ENCODE peak calls at places on chromosomes 4 and X, in nine cellular contexts. Q, I, V, N, F, X, C, E and P are unnamed samples. For H3K36me3, the result is how much of the 10 kb centered on the place peaks cover.

GRCh38 chrX:24027985-24028384 is 999 bp upstream of the KLHL15 start:
- DNase-seq in F (no peak), V (no peak), C (no peak), X (no peak), Q (no peak), I (no peak), N (no peak), E (no peak), P (no peak)

GRCh38 chr4:8304827-8305695 is 35.5 kb downstream of the HTRA3 start:
- DNase-seq in E (peak), F (no peak), X (peak), C (no peak), I (no peak), N (no peak), V (peak), Q (no peak), P (no peak)

GRCh38 chr4:43843501-43843900 is 605.1 kb downstream of the KCTD8 start:
- DNase-seq in I (no peak), X (no peak), V (no peak), N (no peak), F (no peak), C (no peak), Q (no peak), E (no peak), P (no peak)

GRCh38 chr4:2936773-2937145 is 26.4 kb downstream of the NOP14 start:
- DNase-seq in V (peak), C (no peak), E (peak), I (peak), F (peak), N (peak), X (peak), Q (no peak), P (no peak)

GRCh38 chrX:675896-676295 is 45.3 kb downstream of the SHOX start:
- DNase-seq in V (no peak), Q (no peak), I (no peak), C (no peak), N (no peak), X (no peak), E (no peak), F (no peak), P (no peak)

GRCh38 chrX:116272881-116273280 is 102.3 kb downstream of the AGTR2 start:
- DNase-seq in I (no peak), V (no peak), N (no peak), X (no peak), E (no peak), C (no peak), Q (no peak), F (no peak), P (no peak)

GRCh38 chrX:153491351-153492152 is 3.2 kb upstream of the BGN start:
- DNase-seq in I (no peak), V (no peak), F (no peak), X (no peak), Q (no peak), E (no peak), N (no peak), C (no peak), P (no peak)

GRCh38 chr4:38898245-38898644 is 30.6 kb downstream of the FAM114A1 start:
- DNase-seq in V (no peak), F (no peak), X (no peak), C (no peak), I (no peak), Q (no peak), E (no peak), N (no peak), P (no peak)

GRCh38 chrX:3712870-3713224 is 602 bp downstream of the PRKX start:
- DNase-seq in F (no peak), I (peak), C (no peak), Q (no peak), V (peak), N (no peak), E (no peak), X (peak), P (no peak)

GRCh38 chrX:104913348-104913747 is 307.1 kb downstream of the TEX13A start:
- DNase-seq in N (no peak), C (no peak), Q (no peak), V (no peak), X (no peak), I (no peak), E (no peak), F (no peak), P (no peak)

GRCh38 chr4:19689511-19689910 is 562.2 kb upstream of the SLIT2 start:
- DNase-seq in F (no peak), X (no peak), V (no peak), I (no peak), Q (no peak), N (no peak), C (no peak), E (no peak), P (no peak)

GRCh38 chr4:31791666-31792065 is 1071.5 kb downstream of the PCDH7 start:
- DNase-seq in N (no peak), Q (no peak), V (no peak), E (no peak), I (no peak), X (no peak), C (no peak), F (no peak), P (no peak)

GRCh38 chr4:54723786-54724185 is 66.0 kb downstream of the KIT start:
- DNase-seq in X (no peak), N (no peak), E (no peak), I (no peak), Q (no peak), F (no peak), C (no peak), V (no peak), P (no peak)

GRCh38 chr4:40241026-40241425 is 44.2 kb downstream of the RHOH start:
- DNase-seq in V (peak), N (no peak), F (no peak), C (no peak), X (no peak), I (no peak), E (no peak), Q (no peak), P (no peak)

GRCh38 chr4:56618734-56619133 is 62.4 kb downstream of the HOPX start:
- DNase-seq in C (no peak), F (no peak), V (no peak), E (no peak), I (no peak), Q (no peak), N (no peak), X (no peak), P (no peak)

GRCh38 chrX:109818921-109819320 is 85.9 kb upstream of the ACSL4 start:
- DNase-seq in E (no peak), C (no peak), V (no peak), X (no peak), Q (no peak), F (no peak), N (no peak), I (no peak), P (no peak)

GRCh38 chr4:138181288-138181687 is 60.9 kb downstream of the SLC7A11 start:
- DNase-seq in Q (no peak), V (no peak), F (peak), E (no peak), N (no peak), C (no peak), X (no peak), I (no peak), P (no peak)

GRCh38 chr4:138177278-138177968 is 64.7 kb downstream of the SLC7A11 start:
- DNase-seq in V (no peak), F (no peak), E (no peak), I (no peak), C (no peak), N (no peak), X (no peak), Q (no peak), P (no peak)

GRCh38 chr4:138178566-138178965 is 63.6 kb downstream of the SLC7A11 start:
- DNase-seq in V (no peak), E (no peak), Q (no peak), I (no peak), N (no peak), X (no peak), F (no peak), C (no peak), P (no peak)

GRCh38 chr4:138175337-138175794 is 66.8 kb downstream of the SLC7A11 start:
- DNase-seq in N (peak), E (no peak), F (no peak), V (no peak), Q (no peak), X (no peak), I (peak), C (peak), P (no peak)
- H3K36me3 ChIP-seq in N (under half), E (under half), F (under half), V (under half), Q (under half), X (under half), I (under half), C (under half), P (under half)

GRCh38 chrX:46758956-46759644 is at the start of gene SLC9A7:
- DNase-seq in E (peak), X (peak), C (peak), F (peak), V (peak), Q (peak), N (peak), I (peak), P (peak)
- TF ChIP-seq POLR2A in E (no peak), X (no peak), C (no peak), F (peak), V (no peak), Q (peak), N (peak), I (peak), P (no peak)

DNA sequence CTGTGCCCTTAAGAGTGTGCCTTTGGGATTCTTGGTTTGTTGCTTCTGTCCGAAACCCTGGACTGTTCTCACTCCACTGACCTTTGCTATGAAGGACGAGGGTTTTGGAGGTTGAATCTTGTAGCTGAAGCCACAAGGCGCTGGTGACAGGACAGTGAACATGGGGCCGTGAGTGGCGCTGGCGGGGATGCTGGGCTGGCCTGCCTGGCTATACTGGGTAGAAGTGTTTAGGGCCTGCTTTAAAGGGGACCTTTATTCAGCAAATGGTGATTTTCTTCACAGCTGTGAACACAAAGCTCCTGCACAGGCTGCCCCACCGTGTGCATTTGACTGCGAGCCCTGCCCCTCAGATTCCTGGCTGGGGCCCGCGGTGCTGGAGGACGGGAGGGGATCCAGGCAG is 27.1 kb upstream of the TADA2B start:
- DNase-seq in F (no peak), N (no peak), E (no peak), I (no peak), C (no peak), Q (no peak), V (no peak), X (no peak), P (no peak)
- H3K36me3 ChIP-seq in F (under half), N (under half), E (half or more), I (under half), C (half or more), Q (under half), V (under half), X (under half), P (half or more)

GRCh38 chr4:72568959-72569718 is at the start of gene ADAMTS3:
- DNase-seq in E (peak), F (peak), N (peak), X (peak), C (peak), V (peak), Q (no peak), I (peak), P (peak)
- TF ChIP-seq POLR2A in E (no peak), F (no peak), N (no peak), X (no peak), C (no peak), V (no peak), Q (no peak), I (no peak), P (no peak)

GRCh38 chr4:1315838-1316536 is 26.3 kb downstream of the MAEA start:
- DNase-seq in I (no peak), V (no peak), X (peak), N (no peak), Q (no peak), E (no peak), F (no peak), C (no peak), P (no peak)
- H3K36me3 ChIP-seq in I (under half), V (under half), X (under half), N (under half), Q (under half), E (half or more), F (under half), C (half or more), P (under half)

GRCh38 chr4:115437739-115438138 is 324.3 kb upstream of the NDST4 start:
- DNase-seq in C (no peak), N (no peak), I (no peak), Q (no peak), E (no peak), X (no peak), F (no peak), V (no peak), P (no peak)
- TF ChIP-seq POLR2A in C (no peak), N (no peak), I (no peak), Q (no peak), E (no peak), X (no peak), F (no peak), V (no peak), P (no peak)

GRCh38 chr4:24561438-24562139 is 22.8 kb downstream of the DHX15 start:
- DNase-seq in X (no peak), C (no peak), V (no peak), Q (no peak), E (no peak), I (no peak), F (no peak), N (no peak), P (no peak)

GRCh38 chr4:24557036-24558022 is 27.0 kb downstream of the DHX15 start:
- DNase-seq in Q (peak), V (peak), X (no peak), I (no peak), C (no peak), F (no peak), N (no peak), E (no peak), P (no peak)

GRCh38 chr4:24560770-24561415 is 23.5 kb downstream of the DHX15 start:
- DNase-seq in F (no peak), I (no peak), N (no peak), C (no peak), E (no peak), X (no peak), V (no peak), Q (no peak), P (no peak)

GRCh38 chr4:24559889-24560288 is 24.5 kb downstream of the DHX15 start:
- DNase-seq in Q (no peak), I (no peak), E (no peak), V (no peak), F (no peak), C (no peak), X (no peak), N (no peak), P (no peak)

GRCh38 chr4:24559032-24559821 is 25.1 kb downstream of the DHX15 start:
- DNase-seq in X (no peak), N (no peak), I (no peak), F (no peak), E (no peak), Q (no peak), C (no peak), V (no peak), P (no peak)
- H3K36me3 ChIP-seq in X (under half), N (under half), I (under half), F (under half), E (under half), Q (under half), C (under half), V (under half), P (under half)

GRCh38 chrX:130339408-130340222 is at the start of gene SLC25A14:
- DNase-seq in I (peak), X (peak), Q (peak), C (peak), V (peak), N (peak), F (peak), E (peak), P (peak)
- TF ChIP-seq POLR2A in I (no peak), X (no peak), Q (no peak), C (no peak), V (no peak), N (peak), F (peak), E (no peak), P (no peak)